ENCODE peak calls at places on chromosomes 13 and 19, in five cellular contexts. One of them, this sample, is unnamed. For H3K4me1, the result is how much of the 10 kb centered on the place peaks cover.

GRCh38 chr13:48975101-48975925 is at the start of gene FNDC3A:
- DNase-seq in uterus: peak
- DNase-seq in HCT116: peak
- DNase-seq in H9: peak
- DNase-seq in SK-N-SH: peak
- DNase-seq in this sample: peak

GRCh38 chr13:111542530-111543341 is 222.3 kb downstream of the TEX29 start:
- DNase-seq in uterus: no peak
- DNase-seq in HCT116: no peak
- DNase-seq in H9: no peak
- DNase-seq in SK-N-SH: no peak
- DNase-seq in this sample: no peak

GRCh38 chr19:33618884-33619283 is 2.9 kb upstream of the CHST8 start:
- DNase-seq in uterus: no peak
- DNase-seq in HCT116: no peak
- DNase-seq in H9: no peak
- DNase-seq in SK-N-SH: no peak
- DNase-seq in this sample: no peak

GRCh38 chr13:39129253-39129652 is 91.0 kb downstream of the NHLRC3 start:
- DNase-seq in uterus: no peak
- DNase-seq in HCT116: no peak
- DNase-seq in H9: no peak
- DNase-seq in SK-N-SH: no peak
- DNase-seq in this sample: no peak

GRCh38 chr19:35267818-35268545 is 780 bp upstream of the USF2 start:
- DNase-seq in uterus: peak
- DNase-seq in HCT116: peak
- DNase-seq in H9: peak
- DNase-seq in SK-N-SH: peak
- DNase-seq in this sample: peak

GRCh38 chr19:31231181-31231580 is 118.1 kb downstream of the TSHZ3 start:
- DNase-seq in uterus: no peak
- DNase-seq in HCT116: no peak
- DNase-seq in H9: no peak
- DNase-seq in SK-N-SH: no peak
- DNase-seq in this sample: no peak

GRCh38 chr13:89857502-89857901 is 1490.0 kb upstream of the MIR17HG start:
- DNase-seq in uterus: no peak
- DNase-seq in HCT116: no peak
- DNase-seq in H9: no peak
- DNase-seq in SK-N-SH: no peak
- DNase-seq in this sample: no peak

GRCh38 chr13:102400619-102401125 is 1.2 kb downstream of the FGF14 start:
- DNase-seq in uterus: peak
- DNase-seq in HCT116: no peak
- DNase-seq in H9: peak
- DNase-seq in SK-N-SH: peak
- DNase-seq in this sample: no peak

GRCh38 chr13:53340505-53341143 is 312.0 kb downstream of the OLFM4 start:
- DNase-seq in uterus: no peak
- DNase-seq in HCT116: no peak
- DNase-seq in H9: no peak
- DNase-seq in SK-N-SH: no peak
- DNase-seq in this sample: no peak

GRCh38 chr19:52987221-52987620 is 24.5 kb upstream of the ZNF816 start:
- DNase-seq in uterus: no peak
- DNase-seq in HCT116: no peak
- DNase-seq in H9: no peak
- DNase-seq in SK-N-SH: no peak
- DNase-seq in this sample: no peak

GRCh38 chr19:58203814-58204475 is 21.1 kb downstream of the ZNF274 start:
- DNase-seq in uterus: no peak
- DNase-seq in HCT116: no peak
- DNase-seq in H9: no peak
- DNase-seq in SK-N-SH: no peak
- DNase-seq in this sample: no peak

GRCh38 chr19:4547303-4548237 is 7.7 kb upstream of the LRG1 start:
- DNase-seq in uterus: no peak
- DNase-seq in HCT116: no peak
- DNase-seq in H9: no peak
- DNase-seq in SK-N-SH: peak
- DNase-seq in this sample: no peak

GRCh38 chr19:55149078-55150003 is at the start of gene TNNT1:
- DNase-seq in uterus: no peak
- DNase-seq in HCT116: no peak
- DNase-seq in H9: peak
- DNase-seq in SK-N-SH: peak
- DNase-seq in this sample: no peak

GRCh38 chr19:6995054-6995453 is 26.2 kb downstream of the MBD3L2B start:
- DNase-seq in uterus: no peak
- DNase-seq in HCT116: no peak
- DNase-seq in H9: no peak
- DNase-seq in SK-N-SH: no peak
- DNase-seq in this sample: no peak

GRCh38 chr19:45767410-45767880 is 1.6 kb downstream of the SIX5 start:
- DNase-seq in uterus: peak
- DNase-seq in HCT116: no peak
- DNase-seq in H9: peak
- DNase-seq in SK-N-SH: no peak
- DNase-seq in this sample: no peak

GRCh38 chr13:44218501-44219240 is 155.0 kb upstream of the SERP2 start:
- DNase-seq in uterus: peak
- DNase-seq in HCT116: no peak
- DNase-seq in H9: no peak
- DNase-seq in SK-N-SH: no peak
- DNase-seq in this sample: no peak

GRCh38 chr19:49767380-49767779 is 579 bp downstream of the AP2A1 start:
- DNase-seq in uterus: no peak
- DNase-seq in HCT116: no peak
- DNase-seq in H9: no peak
- DNase-seq in SK-N-SH: no peak
- DNase-seq in this sample: peak

GRCh38 chr13:37621811-37622361 is 23.3 kb upstream of the POSTN start:
- DNase-seq in uterus: peak
- DNase-seq in HCT116: no peak
- DNase-seq in H9: no peak
- DNase-seq in SK-N-SH: no peak
- DNase-seq in this sample: no peak

GRCh38 chr13:112270951-112271350 is 105.2 kb upstream of the SPACA7 start:
- DNase-seq in uterus: no peak
- DNase-seq in HCT116: no peak
- DNase-seq in H9: no peak
- DNase-seq in SK-N-SH: no peak
- DNase-seq in this sample: no peak

GRCh38 chr13:66348745-66349720 is 881.1 kb downstream of the PCDH9 start:
- DNase-seq in uterus: no peak
- DNase-seq in HCT116: no peak
- DNase-seq in H9: no peak
- DNase-seq in SK-N-SH: no peak
- DNase-seq in this sample: no peak

GRCh38 chr13:71619096-71619495 is 247.9 kb downstream of the DACH1 start:
- DNase-seq in uterus: no peak
- DNase-seq in HCT116: no peak
- DNase-seq in H9: no peak
- DNase-seq in SK-N-SH: no peak
- DNase-seq in this sample: no peak

GRCh38 chr19:9309974-9310446 is 372 bp upstream of the ZNF699 start:
- DNase-seq in uterus: peak
- DNase-seq in HCT116: peak
- DNase-seq in H9: peak
- DNase-seq in SK-N-SH: peak
- DNase-seq in this sample: no peak

GRCh38 chr19:947090-947706 is 21.4 kb downstream of the ARID3A start:
- DNase-seq in uterus: no peak
- DNase-seq in HCT116: no peak
- DNase-seq in H9: no peak
- DNase-seq in SK-N-SH: no peak
- DNase-seq in this sample: no peak

GRCh38 chr19:948842-949496 is 23.1 kb downstream of the ARID3A start:
- DNase-seq in uterus: no peak
- DNase-seq in HCT116: no peak
- DNase-seq in H9: no peak
- DNase-seq in SK-N-SH: no peak
- DNase-seq in this sample: no peak

GRCh38 chr19:950352-951066 is 24.7 kb downstream of the ARID3A start:
- DNase-seq in uterus: no peak
- DNase-seq in HCT116: no peak
- DNase-seq in H9: no peak
- DNase-seq in SK-N-SH: no peak
- DNase-seq in this sample: no peak

GRCh38 chr19:945401-946252 is 19.8 kb downstream of the ARID3A start:
- DNase-seq in uterus: no peak
- DNase-seq in HCT116: no peak
- DNase-seq in H9: no peak
- DNase-seq in SK-N-SH: no peak
- DNase-seq in this sample: no peak

DNA sequence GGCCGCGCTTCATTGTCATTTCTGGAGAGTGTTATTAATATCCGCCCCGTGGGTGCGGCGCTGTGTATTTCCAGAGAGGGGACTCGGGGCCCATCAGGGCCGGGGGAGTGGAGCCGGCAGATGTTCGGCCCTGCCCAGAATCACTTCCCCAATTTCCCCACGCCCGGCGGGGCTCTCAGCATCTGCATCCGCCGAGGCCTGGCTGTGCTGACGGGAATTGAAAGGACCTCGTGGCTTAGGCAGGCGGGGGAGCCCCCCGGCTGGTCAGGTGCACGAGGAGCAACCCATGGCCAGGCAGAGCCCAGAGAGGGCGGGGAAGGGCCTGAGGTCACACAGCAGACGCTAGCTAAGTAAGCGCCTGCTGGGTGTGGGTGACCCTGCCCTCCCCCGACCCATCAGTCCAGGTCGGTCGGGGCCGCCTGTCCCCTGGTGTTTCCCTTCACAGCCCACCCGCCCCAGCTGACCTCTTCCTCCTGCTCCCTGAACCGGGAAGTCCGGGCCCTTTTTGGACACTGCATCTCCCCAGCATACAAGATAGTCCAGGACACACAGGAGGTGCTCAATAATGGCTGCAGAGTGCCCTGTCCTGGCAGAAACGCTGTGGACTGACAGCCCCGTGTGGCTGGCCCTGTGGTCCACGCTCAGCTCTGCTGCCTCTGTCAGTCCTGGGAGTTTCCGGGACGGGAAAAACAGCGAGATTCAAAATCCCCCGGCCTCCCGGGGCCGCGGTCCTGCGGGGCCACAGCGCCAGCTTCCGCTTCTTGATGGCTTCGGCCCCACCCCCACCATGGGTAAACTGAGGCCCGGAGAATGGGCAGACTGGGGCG is 22.1 kb downstream of the ARID3A start:
- DNase-seq in uterus: peak
- DNase-seq in HCT116: no peak
- DNase-seq in H9: no peak
- DNase-seq in SK-N-SH: no peak
- DNase-seq in this sample: no peak
- H3K4me1 ChIP-seq in uterus: under half
- H3K4me1 ChIP-seq in HCT116: under half
- H3K4me1 ChIP-seq in H9: under half
- H3K4me1 ChIP-seq in SK-N-SH: under half
- H3K4me1 ChIP-seq in this sample: under half

GRCh38 chr13:62360609-62361008 is 945.0 kb upstream of the PCDH20 start:
- DNase-seq in uterus: no peak
- DNase-seq in HCT116: no peak
- DNase-seq in H9: no peak
- DNase-seq in SK-N-SH: peak
- DNase-seq in this sample: no peak
- H3K4me1 ChIP-seq in uterus: under half
- H3K4me1 ChIP-seq in HCT116: under half
- H3K4me1 ChIP-seq in H9: under half
- H3K4me1 ChIP-seq in SK-N-SH: under half
- H3K4me1 ChIP-seq in this sample: under half

DNA sequence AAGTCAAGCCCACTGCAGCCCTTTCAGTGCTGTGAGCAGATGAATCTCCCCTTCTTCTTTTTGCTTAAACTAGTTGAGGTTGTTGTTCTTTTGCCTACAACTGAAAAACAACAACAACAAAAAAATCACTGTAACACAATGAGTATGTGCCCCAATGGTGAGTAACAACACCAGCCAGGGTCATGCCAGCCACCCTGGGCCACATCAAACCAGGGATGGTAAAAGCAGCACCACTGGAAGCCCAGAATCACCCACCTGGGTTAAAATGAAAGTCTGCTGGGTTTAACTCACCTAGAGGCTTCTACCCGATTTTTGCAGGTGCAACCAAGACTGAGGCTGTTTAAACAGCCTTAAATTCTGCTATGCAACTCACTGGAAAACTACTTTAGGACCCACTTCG is 20.5 kb downstream of the STK24 start:
- DNase-seq in uterus: no peak
- DNase-seq in HCT116: no peak
- DNase-seq in H9: no peak
- DNase-seq in SK-N-SH: no peak
- DNase-seq in this sample: no peak
- H3K4me1 ChIP-seq in uterus: under half
- H3K4me1 ChIP-seq in HCT116: under half
- H3K4me1 ChIP-seq in H9: under half
- H3K4me1 ChIP-seq in SK-N-SH: under half
- H3K4me1 ChIP-seq in this sample: half or more

GRCh38 chr19:1362385-1363257 is 21.1 kb upstream of the NDUFS7 start:
- DNase-seq in uterus: no peak
- DNase-seq in HCT116: no peak
- DNase-seq in H9: no peak
- DNase-seq in SK-N-SH: no peak
- DNase-seq in this sample: no peak

GRCh38 chr19:1363599-1363998 is 20.1 kb upstream of the NDUFS7 start:
- DNase-seq in uterus: no peak
- DNase-seq in HCT116: no peak
- DNase-seq in H9: no peak
- DNase-seq in SK-N-SH: no peak
- DNase-seq in this sample: no peak

GRCh38 chr19:1365306-1365963 is 18.3 kb upstream of the NDUFS7 start:
- DNase-seq in uterus: no peak
- DNase-seq in HCT116: no peak
- DNase-seq in H9: no peak
- DNase-seq in SK-N-SH: no peak
- DNase-seq in this sample: no peak

GRCh38 chr19:1365964-1366695 is 17.6 kb upstream of the NDUFS7 start:
- DNase-seq in uterus: no peak
- DNase-seq in HCT116: no peak
- DNase-seq in H9: no peak
- DNase-seq in SK-N-SH: no peak
- DNase-seq in this sample: no peak

DNA sequence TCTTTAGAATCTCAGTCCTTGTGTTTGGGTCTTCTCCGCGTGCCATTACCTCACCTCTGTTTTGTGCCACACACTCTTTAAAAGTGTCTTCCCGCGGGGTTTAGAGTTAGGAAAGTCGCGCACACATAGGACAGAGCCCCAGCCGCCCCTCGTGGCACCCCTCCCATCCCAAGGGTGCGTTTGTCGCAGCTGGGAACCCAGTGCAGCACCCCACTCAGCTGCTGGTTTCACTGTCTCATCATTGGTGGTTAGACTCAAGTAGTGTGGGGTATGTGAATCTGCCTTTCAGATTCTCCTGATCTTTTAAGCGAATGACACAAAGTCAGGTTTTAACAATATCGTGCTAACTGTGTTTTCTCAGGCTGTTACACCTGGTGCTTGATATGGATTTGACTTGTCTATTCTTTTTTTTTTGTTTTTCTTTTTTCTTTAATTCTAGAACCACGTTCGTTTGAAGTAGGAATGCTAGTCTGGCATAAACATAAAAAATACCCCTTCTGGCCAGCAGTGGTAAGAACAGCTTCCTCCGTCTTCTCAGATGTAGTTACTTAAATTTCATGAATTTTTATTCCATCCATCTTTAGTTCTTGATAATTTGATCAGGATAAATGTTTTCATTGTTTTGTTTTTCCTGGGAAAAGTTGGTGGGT is 19.5 kb upstream of the NDUFS7 start:
- DNase-seq in uterus: no peak
- DNase-seq in HCT116: no peak
- DNase-seq in H9: no peak
- DNase-seq in SK-N-SH: no peak
- DNase-seq in this sample: no peak
- H3K4me1 ChIP-seq in uterus: under half
- H3K4me1 ChIP-seq in HCT116: under half
- H3K4me1 ChIP-seq in H9: under half
- H3K4me1 ChIP-seq in SK-N-SH: under half
- H3K4me1 ChIP-seq in this sample: under half

This sample was measured in naive thymus-derived CD4-positive, alpha-beta T cell.